ENCODE peak calls at places on chromosomes 3 and 15, in four cellular contexts. One of them, this sample, is unnamed.
A peak's percentile ranks its signal among the peaks of the same experiment; 100 is the strongest.

GRCh38 chr3:139434764-139435291 is 41.5 kb downstream of the RBP2 start:
- DNase-seq in heart right ventricle: peak; percentile 16
- DNase-seq in GM13977: no peak
- DNase-seq in fibroblast of lung: no peak
- DNase-seq in this sample: no peak

GRCh38 chr3:138405486-138405885 is 28.9 kb upstream of the ESYT3 start:
- DNase-seq in heart right ventricle: no peak
- DNase-seq in GM13977: no peak
- DNase-seq in fibroblast of lung: no peak
- DNase-seq in this sample: no peak

GRCh38 chr3:30393079-30393478 is 213.3 kb upstream of the TGFBR2 start:
- DNase-seq in fibroblast of lung: no peak
- DNase-seq in GM13977: no peak
- DNase-seq in heart right ventricle: no peak
- DNase-seq in this sample: no peak

GRCh38 chr15:63048115-63048985 is 5.8 kb downstream of the TPM1 start:
- DNase-seq in heart right ventricle: peak; percentile 92
- DNase-seq in GM13977: peak; percentile 96
- DNase-seq in fibroblast of lung: peak; percentile 89
- DNase-seq in this sample: peak; percentile 97

GRCh38 chr15:90261811-90262210 is 3.7 kb upstream of the NGRN start:
- DNase-seq in heart right ventricle: no peak
- DNase-seq in GM13977: no peak
- DNase-seq in fibroblast of lung: peak; percentile 53
- DNase-seq in this sample: no peak

GRCh38 chr3:53815651-53816050 is 30.6 kb downstream of the CHDH start:
- DNase-seq in heart right ventricle: no peak
- DNase-seq in fibroblast of lung: no peak
- DNase-seq in GM13977: no peak
- DNase-seq in this sample: no peak

GRCh38 chr3:45841380-45841700 is 579 bp downstream of the LZTFL1 start:
- DNase-seq in fibroblast of lung: peak; percentile 37
- DNase-seq in heart right ventricle: peak; percentile 11
- DNase-seq in GM13977: no peak
- DNase-seq in this sample: no peak

GRCh38 chr15:78341057-78341763 is 1.1 kb downstream of the CRABP1 start:
- DNase-seq in heart right ventricle: no peak
- DNase-seq in GM13977: no peak
- DNase-seq in fibroblast of lung: no peak
- DNase-seq in this sample: no peak

GRCh38 chr15:67882487-67883227 is 42.8 kb upstream of the RNU6-1 start:
- DNase-seq in GM13977: peak; percentile 59
- DNase-seq in heart right ventricle: no peak
- DNase-seq in fibroblast of lung: no peak
- DNase-seq in this sample: peak; percentile 48

GRCh38 chr3:182682263-182683229 is 110.8 kb upstream of the ATP11B start:
- DNase-seq in heart right ventricle: peak; percentile 47
- DNase-seq in GM13977: peak; percentile 88
- DNase-seq in fibroblast of lung: peak; percentile 48
- DNase-seq in this sample: peak; percentile 87

GRCh38 chr3:39000008-39000450 is 51.7 kb downstream of the SCN11A start:
- DNase-seq in GM13977: peak; percentile 66
- DNase-seq in fibroblast of lung: peak; percentile 58
- DNase-seq in heart right ventricle: no peak
- DNase-seq in this sample: peak; percentile 59

GRCh38 chr3:169147246-169148008 is 516.1 kb downstream of the MECOM start:
- DNase-seq in GM13977: no peak
- DNase-seq in heart right ventricle: peak; percentile 48
- DNase-seq in fibroblast of lung: peak; percentile 78
- DNase-seq in this sample: peak; percentile 19

GRCh38 chr15:85606721-85607120 is 188.0 kb downstream of the KLHL25 start:
- DNase-seq in GM13977: no peak
- DNase-seq in fibroblast of lung: no peak
- DNase-seq in heart right ventricle: no peak
- DNase-seq in this sample: no peak

GRCh38 chr3:149625795-149626194 is 32.0 kb downstream of the WWTR1 start:
- DNase-seq in GM13977: no peak
- DNase-seq in fibroblast of lung: peak; percentile 67
- DNase-seq in heart right ventricle: no peak
- DNase-seq in this sample: no peak

GRCh38 chr3:106006001-106006400 is 137.2 kb upstream of the CBLB start:
- DNase-seq in heart right ventricle: no peak
- DNase-seq in fibroblast of lung: peak; percentile 97
- DNase-seq in GM13977: no peak
- DNase-seq in this sample: no peak

GRCh38 chr3:151085889-151086483 is 522 bp downstream of the MED12L start:
- DNase-seq in heart right ventricle: peak; percentile 15
- DNase-seq in fibroblast of lung: peak; percentile 30
- DNase-seq in GM13977: peak; percentile 64
- DNase-seq in this sample: peak; percentile 68

GRCh38 chr3:100802126-100802525 is 92.8 kb downstream of the TFG start:
- DNase-seq in GM13977: no peak
- DNase-seq in fibroblast of lung: peak; percentile 36
- DNase-seq in heart right ventricle: no peak
- DNase-seq in this sample: no peak

GRCh38 chr3:177977381-177978158 is 558.7 kb upstream of the KCNMB2 start:
- DNase-seq in fibroblast of lung: peak; percentile 98
- DNase-seq in GM13977: no peak
- DNase-seq in heart right ventricle: no peak
- DNase-seq in this sample: no peak

GRCh38 chr3:58013973-58014649 is 5.9 kb downstream of the FLNB start:
- DNase-seq in heart right ventricle: peak; percentile 31
- DNase-seq in GM13977: no peak
- DNase-seq in fibroblast of lung: peak; percentile 94
- DNase-seq in this sample: no peak

GRCh38 chr3:108131105-108131794 is 40.4 kb upstream of the CD47 start:
- DNase-seq in fibroblast of lung: peak; percentile 93
- DNase-seq in heart right ventricle: no peak
- DNase-seq in GM13977: no peak
- DNase-seq in this sample: no peak

GRCh38 chr3:70800941-70801340 is 488.5 kb upstream of the MDFIC2 start:
- DNase-seq in fibroblast of lung: no peak
- DNase-seq in GM13977: no peak
- DNase-seq in heart right ventricle: no peak
- DNase-seq in this sample: no peak

GRCh38 chr3:175965036-175965435 is 1105.9 kb downstream of the NAALADL2 start:
- DNase-seq in fibroblast of lung: peak; percentile 45
- DNase-seq in heart right ventricle: no peak
- DNase-seq in GM13977: no peak
- DNase-seq in this sample: no peak

GRCh38 chr3:123444023-123444422 is 4.9 kb downstream of the ADCY5 start:
- DNase-seq in heart right ventricle: no peak
- DNase-seq in GM13977: no peak
- DNase-seq in fibroblast of lung: no peak
- DNase-seq in this sample: no peak

GRCh38 chr3:74390121-74390870 is 224.2 kb downstream of the CNTN3 start:
- DNase-seq in GM13977: no peak
- DNase-seq in fibroblast of lung: peak; percentile 1
- DNase-seq in heart right ventricle: no peak
- DNase-seq in this sample: no peak

GRCh38 chr15:78374436-78375393 is 34.6 kb downstream of the CRABP1 start:
- DNase-seq in fibroblast of lung: no peak
- DNase-seq in heart right ventricle: no peak
- DNase-seq in GM13977: no peak
- DNase-seq in this sample: no peak

GRCh38 chr3:152267831-152268500 is 763 bp upstream of the MBNL1 start:
- DNase-seq in GM13977: no peak
- DNase-seq in heart right ventricle: no peak
- DNase-seq in fibroblast of lung: peak; percentile 31
- DNase-seq in this sample: no peak

GRCh38 chr15:40770147-40770721 is 454 bp downstream of the C15orf62 start:
- DNase-seq in heart right ventricle: no peak
- DNase-seq in GM13977: peak; percentile 38
- DNase-seq in fibroblast of lung: no peak
- DNase-seq in this sample: peak; percentile 45

GRCh38 chr3:66322436-66322835 is 101.6 kb downstream of the SLC25A26 start:
- DNase-seq in heart right ventricle: no peak
- DNase-seq in GM13977: no peak
- DNase-seq in fibroblast of lung: no peak
- DNase-seq in this sample: no peak

GRCh38 chr3:142886938-142887337 is 1.9 kb downstream of the PCOLCE2 start:
- DNase-seq in heart right ventricle: no peak
- DNase-seq in fibroblast of lung: peak; percentile 87
- DNase-seq in GM13977: no peak
- DNase-seq in this sample: no peak

GRCh38 chr15:42274693-42274971 is 1.4 kb upstream of the TMEM87A start:
- DNase-seq in GM13977: no peak
- DNase-seq in fibroblast of lung: no peak
- DNase-seq in heart right ventricle: no peak
- DNase-seq in this sample: no peak

GRCh38 chr3:150064952-150065351 is 94.3 kb upstream of the PFN2 start:
- DNase-seq in heart right ventricle: no peak
- DNase-seq in GM13977: no peak
- DNase-seq in fibroblast of lung: no peak
- DNase-seq in this sample: no peak

GRCh38 chr15:69253156-69253555 is 45.6 kb upstream of the PAQR5 start:
- DNase-seq in GM13977: no peak
- DNase-seq in fibroblast of lung: peak; percentile 95
- DNase-seq in heart right ventricle: peak; percentile 12
- DNase-seq in this sample: no peak

GRCh38 chr3:195150194-195151118 is 120.5 kb downstream of the XXYLT1 start:
- DNase-seq in heart right ventricle: peak; percentile 72
- DNase-seq in fibroblast of lung: peak; percentile 92
- DNase-seq in GM13977: no peak
- DNase-seq in this sample: no peak

GRCh38 chr3:45487508-45487907 is 99.1 kb downstream of the LARS2 start:
- DNase-seq in fibroblast of lung: no peak
- DNase-seq in heart right ventricle: no peak
- DNase-seq in GM13977: no peak
- DNase-seq in this sample: no peak

GRCh38 chr15:52653451-52653964 is 25.7 kb downstream of the ATOSA start:
- DNase-seq in heart right ventricle: no peak
- DNase-seq in GM13977: no peak
- DNase-seq in fibroblast of lung: peak; percentile 93
- DNase-seq in this sample: no peak

GRCh38 chr3:163576314-163576713 is 1502.0 kb downstream of the SI start:
- DNase-seq in heart right ventricle: no peak
- DNase-seq in GM13977: no peak
- DNase-seq in fibroblast of lung: no peak
- DNase-seq in this sample: no peak

GRCh38 chr3:52440249-52440551 is 4.7 kb downstream of the SEMA3G start:
- DNase-seq in fibroblast of lung: no peak
- DNase-seq in GM13977: no peak
- DNase-seq in heart right ventricle: no peak
- DNase-seq in this sample: no peak

GRCh38 chr3:136734382-136735070 is 17.7 kb downstream of the STAG1 start:
- DNase-seq in GM13977: peak; percentile 27
- DNase-seq in heart right ventricle: no peak
- DNase-seq in fibroblast of lung: no peak
- DNase-seq in this sample: no peak

GRCh38 chr3:9915252-9916141 is 1.4 kb upstream of the IL17RC start:
- DNase-seq in GM13977: peak; percentile 50
- DNase-seq in fibroblast of lung: peak; percentile 59
- DNase-seq in heart right ventricle: peak; percentile 77
- DNase-seq in this sample: peak; percentile 63
- TF ChIP-seq CTCF in GM13977: peak; percentile 38
- TF ChIP-seq CTCF in fibroblast of lung: peak; percentile 38
- TF ChIP-seq CTCF in heart right ventricle: peak; percentile 52
- TF ChIP-seq CTCF in this sample: no peak

GRCh38 chr3:186875708-186876107 is 33.2 kb downstream of the ADIPOQ start:
- DNase-seq in heart right ventricle: no peak
- DNase-seq in GM13977: no peak
- DNase-seq in fibroblast of lung: no peak
- DNase-seq in this sample: no peak
- TF ChIP-seq CTCF in heart right ventricle: no peak
- TF ChIP-seq CTCF in GM13977: no peak
- TF ChIP-seq CTCF in fibroblast of lung: no peak
- TF ChIP-seq CTCF in this sample: no peak

DNA sequence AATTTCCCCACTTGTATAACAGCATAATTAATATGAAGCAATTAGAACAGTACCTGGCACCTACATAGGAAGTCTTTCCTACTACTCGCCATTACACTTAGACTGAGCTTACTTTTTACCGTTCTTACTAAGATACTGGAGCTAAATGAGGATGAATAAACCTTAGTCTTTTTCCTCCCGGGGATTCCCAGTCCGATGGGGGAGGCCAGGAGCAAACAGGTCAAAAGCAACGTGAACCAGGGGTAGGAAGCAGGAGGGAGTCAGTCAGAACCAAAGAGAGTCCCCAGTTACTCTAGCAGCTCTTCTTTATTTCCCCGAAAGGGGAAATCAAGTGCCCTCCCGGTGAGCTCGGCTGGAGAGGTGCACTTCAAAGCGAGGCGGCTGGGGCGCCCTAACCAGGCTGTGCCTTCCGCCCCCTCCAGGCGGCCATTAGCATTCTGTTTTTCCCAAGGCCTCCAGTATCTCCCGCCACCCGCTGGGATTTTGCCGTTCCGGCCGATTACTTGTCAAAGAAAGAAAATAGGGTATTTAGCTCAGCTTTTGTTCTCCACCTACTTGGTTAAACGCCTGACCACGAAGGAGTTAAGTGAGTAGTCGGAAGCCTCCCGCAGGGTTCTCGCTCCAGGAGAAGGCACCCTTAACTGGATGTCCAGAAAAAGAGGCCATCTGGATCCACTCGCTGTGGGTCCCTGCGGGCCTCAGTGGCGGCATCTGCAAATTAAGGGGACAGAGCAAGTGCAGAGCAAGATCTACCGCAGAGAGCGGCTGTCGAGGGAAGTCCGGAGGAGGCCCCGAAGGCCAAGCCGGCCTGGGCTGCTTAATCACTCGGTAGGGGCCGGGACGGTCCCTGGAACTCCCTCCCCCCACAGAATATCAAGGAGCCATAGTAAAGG is 6.3 kb upstream of the EOMES start:
- DNase-seq in heart right ventricle: no peak
- DNase-seq in fibroblast of lung: no peak
- DNase-seq in GM13977: no peak
- DNase-seq in this sample: peak; percentile 30
- TF ChIP-seq CTCF in heart right ventricle: no peak
- TF ChIP-seq CTCF in fibroblast of lung: peak; percentile 11
- TF ChIP-seq CTCF in GM13977: no peak
- TF ChIP-seq CTCF in this sample: no peak

DNA sequence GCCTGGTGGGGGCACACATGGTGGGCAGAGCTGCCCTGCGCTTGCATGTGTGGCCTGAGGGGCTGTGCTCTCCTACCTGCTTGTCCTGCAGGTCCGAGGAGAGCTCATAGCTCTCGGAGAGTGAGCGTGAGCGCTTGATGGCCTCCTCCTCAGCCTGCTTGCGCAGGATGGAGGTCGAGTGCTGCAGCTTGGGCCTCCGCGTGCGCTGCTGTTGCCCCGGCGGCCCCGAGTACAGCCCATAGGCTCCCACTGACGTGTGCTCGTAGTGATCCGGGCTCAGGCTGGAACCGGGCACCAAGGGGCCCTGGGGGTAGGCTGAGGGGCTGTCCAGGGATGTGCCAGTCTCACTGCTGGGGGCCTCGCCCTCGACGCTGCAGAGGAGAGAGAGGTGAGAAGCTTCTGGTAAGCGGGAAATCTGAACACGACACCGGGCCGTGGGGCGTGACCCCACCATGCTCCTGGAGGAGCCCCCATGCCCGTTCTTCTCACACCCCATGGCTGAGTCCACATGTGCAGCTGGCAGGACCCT is 100.2 kb upstream of the RPL32 start:
- DNase-seq in heart right ventricle: no peak
- DNase-seq in GM13977: no peak
- DNase-seq in fibroblast of lung: no peak
- DNase-seq in this sample: no peak
- TF ChIP-seq CTCF in heart right ventricle: no peak
- TF ChIP-seq CTCF in GM13977: no peak
- TF ChIP-seq CTCF in fibroblast of lung: no peak
- TF ChIP-seq CTCF in this sample: no peak

This sample was measured in GM20000.